ENCODE peak calls at places on chromosomes 13 and 19, in ten cellular contexts. B is Panc1; T is CD4-positive, alpha-beta memory T cell; D is left ventricle myocardium inferior; N is DMS53; V is EL; Y is HT-29; X is NCI-H1105 treated with DMSO at 0.1 percent for 48 hours; U is stimulated activated CD8-positive, alpha-beta memory T cell treated with anti-CD3 and anti-CD28 coated beads, Interleukin-15, amount 100 ng/mL, for 24 hours; J is T-helper 1 cell. I is an unnamed sample.

GRCh38 chr13:104773775-104774174 is 1707.6 kb upstream of the SLC10A2 start:
- DNase-seq in B (no peak), T (peak), D (no peak), N (peak), V (peak), Y (peak), X (peak), U (no peak), J (peak), I (no peak)

GRCh38 chr13:108220042-108220441 is 1.9 kb downstream of the ABHD13 start:
- DNase-seq in B (no peak), T (no peak), D (no peak), N (peak), V (no peak), Y (peak), X (peak), U (no peak), J (no peak), I (no peak)

GRCh38 chr13:33483471-33483870 is 197.9 kb upstream of the STARD13 start:
- DNase-seq in B (no peak), T (no peak), D (no peak), N (no peak), V (peak), Y (no peak), X (no peak), U (no peak), J (no peak), I (no peak)

GRCh38 chr13:41007359-41008118 is 11.6 kb downstream of the ELF1 start:
- DNase-seq in B (no peak), T (no peak), D (no peak), N (peak), V (peak), Y (no peak), X (no peak), U (no peak), J (no peak), I (no peak)

GRCh38 chr19:35608250-35608649 is 4.3 kb upstream of the HAUS5 start:
- DNase-seq in B (no peak), T (no peak), D (no peak), N (peak), V (no peak), Y (peak), X (no peak), U (no peak), J (peak), I (no peak)

GRCh38 chr13:97715763-97716162 is 237.7 kb upstream of the IPO5 start:
- DNase-seq in B (no peak), T (no peak), D (no peak), N (peak), V (no peak), Y (no peak), X (no peak), U (no peak), J (no peak), I (no peak)

GRCh38 chr13:29883941-29884518 is 33.6 kb upstream of the UBL3 start:
- DNase-seq in B (no peak), T (no peak), D (no peak), N (no peak), V (peak), Y (no peak), X (no peak), U (no peak), J (no peak), I (no peak)

GRCh38 chr13:100789025-100789424 is 114.4 kb upstream of the TMTC4 start:
- DNase-seq in B (no peak), T (no peak), D (no peak), N (peak), V (no peak), Y (no peak), X (no peak), U (no peak), J (no peak), I (no peak)

GRCh38 chr13:107824636-107825035 is 390.7 kb downstream of the LIG4 start:
- DNase-seq in B (no peak), T (no peak), D (no peak), N (peak), V (no peak), Y (no peak), X (peak), U (no peak), J (no peak), I (no peak)

GRCh38 chr19:19448238-19448544 is 42.7 kb downstream of the GATAD2A start:
- DNase-seq in B (no peak), T (no peak), D (no peak), N (no peak), V (no peak), Y (no peak), X (no peak), U (no peak), J (no peak), I (peak)

GRCh38 chr13:83950284-83950683 is 68.0 kb upstream of the SLITRK1 start:
- DNase-seq in B (no peak), T (no peak), D (no peak), N (no peak), V (no peak), Y (no peak), X (no peak), U (no peak), J (no peak), I (no peak)

GRCh38 chr13:36680918-36681317 is 7.1 kb downstream of the SERTM1 start:
- DNase-seq in B (no peak), T (no peak), D (no peak), N (no peak), V (no peak), Y (no peak), X (no peak), U (no peak), J (no peak), I (no peak)

GRCh38 chr13:113553541-113554332 is 30.8 kb upstream of the TFDP1 start:
- DNase-seq in B (no peak), T (no peak), D (no peak), N (no peak), V (no peak), Y (no peak), X (no peak), U (no peak), J (no peak), I (no peak)

GRCh38 chr19:39110263-39110967 is 15.2 kb upstream of the PAK4 start:
- DNase-seq in B (peak), T (peak), D (peak), N (peak), V (peak), Y (peak), X (peak), U (peak), J (peak), I (no peak)

GRCh38 chr13:113421673-113422270 is 31.5 kb downstream of the ADPRHL1 start:
- DNase-seq in B (no peak), T (no peak), D (no peak), N (no peak), V (no peak), Y (no peak), X (no peak), U (no peak), J (no peak), I (peak)

GRCh38 chr13:46668302-46668720 is 115.3 kb downstream of the LRCH1 start:
- DNase-seq in B (no peak), T (peak), D (peak), N (no peak), V (peak), Y (no peak), X (no peak), U (no peak), J (peak), I (peak)

GRCh38 chr13:50514249-50514648 is 329.2 kb downstream of the DLEU7 start:
- DNase-seq in B (no peak), T (no peak), D (no peak), N (no peak), V (no peak), Y (no peak), X (no peak), U (no peak), J (no peak), I (no peak)

I was measured in heart left ventricle.